ENCODE peak calls at places on chromosomes 6 and 20, in five cellular contexts. M is GM12878, X is endothelial cell of umbilical vein, P is prostate gland, U is K562. G is an unnamed sample.

GRCh38 chr20:37913563-37914366 is 10.8 kb downstream of the VSTM2L start:
- DNase-seq in U (no peak), X (no peak), M (no peak), P (no peak), G (no peak)

GRCh38 chr6:143955971-143956370 is 52.1 kb downstream of the PLAGL1 start:
- DNase-seq in U (no peak), P (no peak), M (no peak), X (no peak), G (no peak)

GRCh38 chr6:148306287-148306686 is 36.4 kb upstream of the SASH1 start:
- DNase-seq in X (no peak), M (no peak), U (no peak), P (no peak), G (no peak)

GRCh38 chr6:30749554-30750378 is 5.4 kb upstream of the IER3 start:
- DNase-seq in M (no peak), P (no peak), U (no peak), X (no peak), G (peak)

GRCh38 chr6:82385102-82385501 is 21.5 kb downstream of the TPBG start:
- DNase-seq in X (no peak), U (no peak), M (no peak), P (no peak), G (no peak)

GRCh38 chr6:130965657-130966056 is 97.4 kb downstream of the EPB41L2 start:
- DNase-seq in M (no peak), U (no peak), X (no peak), P (no peak), G (no peak)

GRCh38 chr6:125812394-125813231 is 21.9 kb downstream of the NCOA7 start:
- DNase-seq in X (peak), P (no peak), U (peak), M (no peak), G (no peak)

GRCh38 chr20:59023616-59024015 is 4.4 kb downstream of the TUBB1 start:
- DNase-seq in U (no peak), M (no peak), P (no peak), X (no peak), G (no peak)

GRCh38 chr20:57672953-57673575 is 36.8 kb downstream of the PMEPA1 start:
- DNase-seq in P (no peak), X (no peak), U (no peak), M (no peak), G (no peak)

GRCh38 chr6:110534731-110535164 is 58.3 kb upstream of the SLC22A16 start:
- DNase-seq in X (no peak), M (no peak), U (no peak), P (peak), G (no peak)

GRCh38 chr6:109075934-109076333 is 18.7 kb downstream of the SESN1 start:
- DNase-seq in M (no peak), X (no peak), P (no peak), U (no peak), G (no peak)

GRCh38 chr20:57323034-57323433 is 6.6 kb upstream of the SPO11 start:
- DNase-seq in X (no peak), U (no peak), M (no peak), P (no peak), G (no peak)

GRCh38 chr6:100503043-100503442 is 38.3 kb upstream of the SIM1 start:
- DNase-seq in U (no peak), X (no peak), M (no peak), P (no peak), G (no peak)

GRCh38 chr6:100504786-100505737 is 40.3 kb upstream of the SIM1 start:
- DNase-seq in U (no peak), M (no peak), X (peak), P (no peak), G (no peak)

GRCh38 chr6:100509101-100509500 is 44.4 kb upstream of the SIM1 start:
- DNase-seq in P (no peak), M (no peak), X (no peak), U (no peak), G (no peak)

GRCh38 chr6:100512203-100512862 is 47.6 kb upstream of the SIM1 start:
- DNase-seq in X (no peak), M (no peak), U (no peak), P (no peak), G (no peak)

DNA sequence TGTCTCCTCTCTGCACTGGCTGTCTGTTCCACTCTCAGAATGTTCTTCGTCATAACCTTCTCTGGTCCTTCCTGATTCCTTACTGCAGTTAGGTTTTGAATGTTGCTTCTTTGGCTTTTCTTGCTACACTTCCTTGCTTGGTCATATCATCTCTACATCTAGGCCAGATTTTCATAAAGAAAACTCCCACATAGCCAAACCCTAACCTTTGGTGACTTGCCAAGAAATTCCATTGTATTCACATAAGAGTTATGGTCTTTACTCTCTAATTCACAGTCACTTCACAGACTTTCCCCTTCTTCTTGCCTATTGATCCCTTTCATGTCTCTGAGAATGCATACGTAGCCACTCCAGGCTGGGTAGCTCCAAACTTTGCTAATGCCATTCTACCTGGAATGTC is 41.9 kb upstream of the SIM1 start:
- DNase-seq in X (peak), U (no peak), M (no peak), P (no peak), G (no peak)
- H3K4me3 ChIP-seq in X (no peak), U (no peak), M (no peak), P (no peak), G (no peak)

GRCh38 chr6:105550961-105551625 is 148.2 kb upstream of the PREP start:
- DNase-seq in X (no peak), M (no peak), U (no peak), P (no peak), G (no peak)

GRCh38 chr6:105546748-105547147 is 143.9 kb upstream of the PREP start:
- DNase-seq in X (no peak), U (no peak), M (no peak), P (no peak), G (no peak)

GRCh38 chr6:105545206-105545920 is 142.5 kb upstream of the PREP start:
- DNase-seq in P (no peak), X (no peak), M (no peak), U (no peak), G (no peak)

DNA sequence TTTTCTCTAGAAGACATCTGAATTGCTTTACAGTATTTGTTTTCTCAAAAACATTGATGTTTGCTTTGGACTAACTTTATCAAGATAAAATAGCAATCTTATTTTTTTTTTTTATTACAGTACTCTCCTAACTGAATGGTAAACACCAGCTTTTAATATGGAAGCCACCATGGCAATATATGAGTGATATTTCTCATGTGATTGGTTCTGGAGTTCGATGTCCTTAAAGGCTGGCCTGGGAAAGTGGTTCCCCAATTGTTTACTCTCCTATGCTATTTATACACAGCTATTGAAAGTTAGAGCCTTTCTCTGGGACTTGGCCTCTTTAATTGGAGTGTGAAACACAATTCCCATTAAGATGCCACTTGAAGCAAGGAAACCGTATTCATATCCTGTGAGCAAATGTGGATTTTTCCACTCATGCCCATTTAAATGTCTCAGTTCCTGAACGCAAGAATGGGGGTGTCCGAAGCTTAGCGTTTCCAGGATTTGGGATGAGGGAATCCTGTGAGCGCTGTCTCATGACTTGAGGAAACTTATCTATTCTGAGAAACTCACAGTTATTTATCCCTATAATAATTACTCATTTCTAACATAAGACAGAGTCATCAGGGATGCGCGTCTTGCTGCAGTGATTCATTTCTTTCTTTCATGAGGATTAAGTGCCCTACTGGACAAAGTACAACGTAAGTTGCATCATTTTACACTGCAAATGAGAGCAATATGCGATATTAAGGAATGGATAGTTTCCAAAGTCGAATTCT is 143.2 kb upstream of the PREP start:
- DNase-seq in P (no peak), M (no peak), X (no peak), U (no peak), G (no peak)
- H3K27ac ChIP-seq in P (no peak), M (no peak), X (no peak), U (no peak), G (peak)

DNA sequence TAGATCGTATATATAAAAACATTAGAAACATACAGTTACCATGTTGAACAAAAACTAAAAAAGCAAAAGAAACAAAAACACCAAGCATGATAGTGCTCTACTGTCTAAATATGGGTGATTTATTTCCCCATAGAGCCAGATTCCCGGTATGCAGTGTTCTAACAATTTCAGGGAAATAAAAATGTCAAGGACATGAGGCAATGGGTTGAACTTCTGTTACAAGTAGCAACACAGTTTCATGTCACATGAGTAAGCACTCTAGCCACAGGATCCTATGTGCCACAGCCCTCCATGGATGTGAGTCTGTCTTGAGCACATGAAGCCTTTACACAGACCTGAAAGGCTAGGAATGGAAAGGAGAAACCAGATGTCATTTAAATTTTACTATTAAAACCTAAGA is 96.0 kb downstream of the MAP3K5 start:
- DNase-seq in U (no peak), P (peak), M (no peak), X (no peak), G (no peak)
- TF ChIP-seq POLR2AphosphoS5 in U (no peak), P (peak), M (no peak), X (no peak), G (peak)

DNA sequence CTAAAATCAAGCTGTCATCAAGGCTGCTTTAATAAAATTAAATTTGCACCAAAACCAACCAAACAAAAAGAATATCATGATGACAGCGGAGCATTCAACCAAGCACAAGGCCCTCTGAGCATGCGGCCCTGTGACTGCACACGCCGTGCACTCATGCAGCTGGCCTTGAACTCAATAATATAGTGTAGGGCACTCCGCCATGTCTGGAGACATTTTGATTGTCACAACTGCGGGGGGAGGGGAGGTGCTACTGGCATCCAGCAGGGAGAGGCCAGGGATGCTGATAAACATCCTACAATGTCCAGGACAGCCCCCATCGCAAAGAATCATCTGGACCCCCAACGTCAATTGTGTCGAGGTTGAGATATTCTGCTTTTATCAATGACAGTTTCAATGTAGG is 9.7 kb downstream of the MOCS3 start:
- DNase-seq in P (no peak), X (no peak), M (no peak), U (no peak), G (no peak)
- H3K4me3 ChIP-seq in P (no peak), X (no peak), M (no peak), U (no peak), G (no peak)

GRCh38 chr6:3073382-3073781 is 5.1 kb downstream of the RIPK1 start:
- DNase-seq in U (no peak), M (no peak), X (no peak), P (no peak), G (no peak)

GRCh38 chr6:3072798-3073197 is 4.5 kb downstream of the RIPK1 start:
- DNase-seq in U (no peak), M (no peak), X (no peak), P (no peak), G (no peak)

GRCh38 chr6:3068329-3069223 is at the start of gene RIPK1:
- DNase-seq in P (peak), M (peak), U (peak), X (peak), G (peak)

GRCh38 chr6:3075522-3076113 is 7.3 kb downstream of the RIPK1 start:
- DNase-seq in M (no peak), U (no peak), P (no peak), X (peak), G (no peak)

DNA sequence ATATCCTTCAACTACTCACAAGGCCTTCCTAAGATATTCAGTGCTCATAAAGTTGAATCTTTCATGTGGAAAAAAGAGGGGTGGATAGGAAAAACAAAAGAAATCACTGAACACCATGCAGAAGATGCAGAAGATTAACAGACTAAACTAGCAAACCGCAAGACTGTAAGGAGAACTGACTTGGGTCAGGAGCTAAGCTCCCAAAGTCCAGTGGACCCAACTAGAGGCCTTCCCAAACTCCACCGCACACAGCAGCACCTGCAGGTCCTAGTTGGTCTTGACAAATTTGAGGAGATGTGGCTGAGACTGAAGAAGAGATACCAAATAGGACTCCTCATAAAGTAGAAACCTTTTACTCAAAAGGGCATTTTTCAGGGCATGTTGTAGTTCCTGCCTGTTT is 3.3 kb downstream of the RIPK1 start:
- DNase-seq in U (no peak), P (no peak), X (no peak), M (no peak), G (no peak)
- H3K27ac ChIP-seq in U (no peak), P (no peak), X (no peak), M (no peak), G (no peak)

DNA sequence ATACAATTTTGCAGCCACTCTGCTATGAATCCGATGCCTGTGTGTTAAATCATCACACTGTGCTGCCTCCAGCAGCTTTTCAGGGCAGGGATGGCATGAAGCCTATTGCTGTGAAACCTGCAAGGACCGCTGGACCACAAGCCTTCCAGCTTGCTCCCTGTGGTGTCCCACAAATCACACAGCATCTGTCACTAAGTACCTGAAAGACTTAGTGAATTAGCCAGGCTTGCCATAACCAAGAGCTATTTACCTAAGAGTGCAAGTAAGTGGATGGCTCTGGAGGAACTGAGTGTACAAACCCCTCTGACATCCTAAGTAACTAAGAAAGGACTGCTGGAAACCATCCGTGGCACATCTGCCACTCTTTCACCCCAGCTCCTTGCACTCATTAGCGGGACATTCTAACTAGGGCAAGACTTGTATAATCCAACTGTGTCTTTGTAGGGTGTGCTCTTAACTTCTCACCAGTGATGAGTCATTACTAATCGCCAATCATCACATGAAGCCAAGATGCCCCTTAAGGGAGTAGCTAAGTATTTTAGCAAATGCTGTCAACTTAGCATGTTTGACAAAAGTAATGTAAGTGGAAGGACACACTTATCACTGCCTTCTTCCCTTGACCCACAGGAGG is 34.8 kb downstream of the FOXQ1 start:
- DNase-seq in M (no peak), P (no peak), U (no peak), X (no peak), G (no peak)
- TF ChIP-seq POLR2AphosphoS5 in M (no peak), P (no peak), U (no peak), X (no peak), G (no peak)

G was measured in stomach.